ENCODE peak calls at places on chromosome 4, in ten cellular contexts. Z is ovary, T is esophagus squamous epithelium, Y is lung, V is heart right ventricle, I is transverse colon, S is Panc1, A is astrocyte, B is left ventricle myocardium inferior, U is PC-3. P is an unnamed sample.

GRCh38 chr4:106607566-106607965 is 239.0 kb upstream of the GIMD1 start:
- DNase-seq in Z (no peak), U (no peak), T (no peak), B (no peak), Y (no peak), A (no peak), S (no peak), I (no peak), V (no peak), P (no peak)

GRCh38 chr4:101911616-101912015 is 121.1 kb downstream of the BANK1 start:
- DNase-seq in I (no peak), S (no peak), U (no peak), Z (no peak), B (no peak), Y (no peak), V (no peak), A (no peak), T (no peak), P (no peak)

GRCh38 chr4:5045099-5045498 is 6.2 kb upstream of the STK32B start:
- DNase-seq in T (no peak), S (no peak), V (no peak), B (no peak), A (no peak), Z (no peak), I (peak), U (no peak), Y (no peak), P (no peak)

GRCh38 chr4:156388826-156389225 is 435.2 kb upstream of the CTSO start:
- DNase-seq in A (peak), S (no peak), Z (no peak), I (no peak), Y (no peak), B (no peak), U (peak), T (no peak), V (no peak), P (no peak)

GRCh38 chr4:121370729-121371325 is 10.0 kb downstream of the QRFPR start:
- DNase-seq in V (no peak), A (no peak), U (peak), Y (no peak), I (peak), S (peak), Z (no peak), B (peak), T (no peak), P (peak)

GRCh38 chr4:27789768-27790167 is 929.1 kb downstream of the STIM2 start:
- DNase-seq in I (no peak), Z (no peak), S (no peak), A (peak), T (no peak), V (no peak), Y (no peak), B (no peak), U (peak), P (no peak)

GRCh38 chr4:102168580-102168979 is 176.7 kb downstream of the SLC39A8 start:
- DNase-seq in Y (no peak), T (no peak), U (no peak), I (no peak), S (no peak), Z (no peak), B (no peak), V (no peak), A (peak), P (peak)

GRCh38 chr4:138588501-138588900 is 346.4 kb upstream of the SLC7A11 start:
- DNase-seq in S (no peak), B (no peak), U (no peak), V (no peak), T (no peak), A (no peak), Y (no peak), I (no peak), Z (no peak), P (no peak)

GRCh38 chr4:20367446-20367845 is 115.7 kb downstream of the SLIT2 start:
- DNase-seq in A (no peak), Y (no peak), V (no peak), U (no peak), Z (no peak), B (no peak), I (no peak), T (no peak), S (no peak), P (no peak)

GRCh38 chr4:113972781-113973180 is 6.7 kb downstream of the ARSJ start:
- DNase-seq in U (no peak), S (no peak), B (no peak), T (no peak), I (no peak), Y (no peak), Z (no peak), V (no peak), A (no peak), P (no peak)

GRCh38 chr4:58553679-58554078 is 1443.5 kb upstream of the IGFBP7 start:
- DNase-seq in T (no peak), B (no peak), Z (no peak), V (no peak), Y (no peak), S (no peak), I (no peak), U (peak), A (no peak), P (no peak)

GRCh38 chr4:79772510-79772909 is 300.5 kb downstream of the ANTXR2 start:
- DNase-seq in A (no peak), U (no peak), I (no peak), B (no peak), V (no peak), Y (no peak), T (no peak), S (no peak), Z (no peak), P (no peak)

GRCh38 chr4:138507527-138507926 is 265.4 kb upstream of the SLC7A11 start:
- DNase-seq in I (no peak), Z (no peak), S (no peak), U (no peak), V (no peak), Y (no peak), B (no peak), T (no peak), A (peak), P (no peak)

GRCh38 chr4:176780995-176781738 is 11.6 kb downstream of the VEGFC start:
- DNase-seq in S (no peak), V (no peak), B (no peak), A (peak), U (peak), T (no peak), I (no peak), Z (no peak), Y (no peak), P (no peak)

GRCh38 chr4:176883681-176884418 is 91.1 kb upstream of the VEGFC start:
- DNase-seq in B (no peak), Z (no peak), S (peak), U (peak), T (no peak), V (no peak), Y (no peak), I (no peak), A (peak), P (no peak)

GRCh38 chr4:183561905-183562304 is 57.0 kb downstream of the ING2 start:
- DNase-seq in T (no peak), A (no peak), Z (no peak), U (no peak), B (no peak), S (no peak), I (no peak), V (no peak), Y (no peak), P (peak)

GRCh38 chr4:100977746-100978397 is 369.5 kb downstream of the PPP3CA start:
- DNase-seq in B (no peak), Z (no peak), U (no peak), A (peak), S (no peak), T (no peak), Y (no peak), I (no peak), V (no peak), P (no peak)

GRCh38 chr4:105520819-105521790 is 31.3 kb upstream of the ARHGEF38 start:
- DNase-seq in U (peak), Y (no peak), B (no peak), T (no peak), A (peak), I (peak), V (no peak), Z (no peak), S (peak), P (peak)

GRCh38 chr4:24472514-24473308 is 111.6 kb downstream of the DHX15 start:
- DNase-seq in V (peak), U (peak), T (peak), Z (peak), Y (peak), S (no peak), A (peak), I (peak), B (peak), P (peak)

GRCh38 chr4:88705805-88706518 is 8.3 kb upstream of the NAP1L5 start:
- DNase-seq in Y (no peak), U (peak), I (no peak), S (no peak), B (no peak), T (no peak), V (no peak), Z (no peak), A (peak), P (no peak)

GRCh38 chr4:6709230-6710114 is at the start of gene MRFAP1L1:
- DNase-seq in B (peak), A (peak), S (peak), U (peak), I (peak), Z (peak), T (peak), V (peak), Y (peak), P (peak)

GRCh38 chr4:33052241-33052640 is 2332.1 kb downstream of the PCDH7 start:
- DNase-seq in B (no peak), I (no peak), A (no peak), S (no peak), T (no peak), Y (no peak), V (no peak), Z (no peak), U (no peak), P (no peak)

GRCh38 chr4:11073621-11074051 is 355.1 kb downstream of the HS3ST1 start:
- DNase-seq in T (no peak), S (no peak), Z (peak), A (peak), V (peak), Y (no peak), I (peak), U (no peak), B (peak), P (peak)

GRCh38 chr4:56158483-56158882 is 209.7 kb downstream of the CEP135 start:
- DNase-seq in T (no peak), I (peak), A (no peak), U (no peak), V (no peak), B (no peak), S (no peak), Z (no peak), Y (no peak), P (no peak)

GRCh38 chr4:99655315-99656081 is 2.1 kb downstream of the C4orf54 start:
- DNase-seq in U (peak), Y (no peak), B (peak), A (peak), Z (peak), T (no peak), S (no peak), V (peak), I (no peak), P (peak)

GRCh38 chr4:186191266-186192067 is at the start of gene CYP4V2:
- DNase-seq in A (peak), S (peak), I (peak), Y (peak), T (peak), B (peak), U (peak), Z (peak), V (peak), P (peak)

GRCh38 chr4:187209921-187210613 is 486.4 kb upstream of the FAT1 start:
- DNase-seq in T (no peak), A (peak), I (no peak), U (peak), Z (peak), Y (no peak), V (no peak), B (no peak), S (no peak), P (no peak)

GRCh38 chr4:151437505-151437904 is 28.5 kb downstream of the FHIP1A start:
- DNase-seq in T (no peak), A (no peak), Y (no peak), U (peak), B (no peak), Z (no peak), I (no peak), V (no peak), S (no peak), P (no peak)

GRCh38 chr4:154577324-154577723 is 13.2 kb downstream of the FGA start:
- DNase-seq in V (no peak), T (no peak), U (no peak), B (no peak), I (no peak), A (no peak), Y (no peak), S (no peak), Z (no peak), P (no peak)

GRCh38 chr4:1993169-1993516 is 15.6 kb downstream of the NELFA start:
- DNase-seq in I (no peak), Z (no peak), V (no peak), A (no peak), S (no peak), U (no peak), T (no peak), Y (no peak), B (no peak), P (no peak)
- H3K4me3 ChIP-seq in I (no peak), Z (no peak), V (no peak), A (no peak), S (no peak), U (no peak), T (no peak), Y (no peak), B (no peak), P (no peak)

GRCh38 chr4:144782345-144782744 is 136.4 kb downstream of the HHIP start:
- DNase-seq in Y (no peak), V (no peak), B (no peak), A (peak), Z (no peak), U (peak), T (no peak), S (no peak), I (no peak), P (no peak)

GRCh38 chr4:144788469-144788868 is 142.5 kb downstream of the HHIP start:
- DNase-seq in Y (no peak), A (no peak), U (no peak), V (no peak), B (no peak), S (no peak), Z (no peak), T (no peak), I (no peak), P (no peak)

GRCh38 chr4:144787365-144788263 is 141.7 kb downstream of the HHIP start:
- DNase-seq in V (no peak), U (peak), S (peak), T (no peak), I (no peak), A (peak), Y (no peak), B (no peak), Z (no peak), P (no peak)
- TF ChIP-seq CTCF in V (peak), U (peak), S (peak), T (peak), I (peak), A (peak), Y (peak), B (peak), Z (no peak), P (peak)

GRCh38 chr4:3364634-3365314 is 72.0 kb downstream of the RGS12 start:
- DNase-seq in V (no peak), B (no peak), Z (no peak), U (no peak), I (no peak), T (no peak), A (no peak), S (no peak), Y (peak), P (no peak)

GRCh38 chr4:3363411-3364141 is 70.8 kb downstream of the RGS12 start:
- DNase-seq in A (no peak), I (no peak), U (no peak), Y (peak), V (no peak), S (no peak), Z (no peak), T (no peak), B (no peak), P (no peak)

GRCh38 chr4:3362431-3363287 is 69.8 kb downstream of the RGS12 start:
- DNase-seq in U (no peak), V (no peak), S (no peak), I (no peak), B (no peak), T (no peak), Y (peak), Z (no peak), A (no peak), P (no peak)

GRCh38 chr4:3365326-3365725 is 72.5 kb downstream of the RGS12 start:
- DNase-seq in T (no peak), Z (no peak), Y (peak), V (no peak), S (no peak), B (no peak), U (no peak), I (no peak), A (no peak), P (no peak)

DNA sequence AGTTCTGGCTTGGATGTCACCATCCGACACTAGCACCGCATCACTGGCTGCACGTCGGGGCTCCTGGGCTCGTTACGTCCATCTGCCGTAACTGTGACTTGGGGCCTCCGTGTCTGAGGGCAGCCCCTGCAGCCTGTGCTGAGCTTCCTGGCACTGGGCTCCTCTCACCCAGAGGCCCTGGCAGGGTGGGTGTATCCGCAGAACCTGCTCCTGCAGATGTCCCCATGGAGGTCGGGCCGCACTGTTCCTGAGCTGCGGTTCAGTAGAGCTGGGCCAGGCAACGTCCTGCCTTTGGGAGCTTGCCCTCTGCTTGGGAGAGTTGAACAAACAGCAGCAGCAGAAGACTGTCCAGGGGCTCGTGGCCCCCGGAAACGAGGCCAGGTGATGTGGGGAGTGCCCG is 71.4 kb downstream of the RGS12 start:
- DNase-seq in T (no peak), B (no peak), Y (peak), Z (no peak), V (no peak), A (no peak), U (no peak), I (no peak), S (no peak), P (no peak)
- H3K4me3 ChIP-seq in T (no peak), B (no peak), Y (no peak), Z (no peak), V (no peak), A (no peak), U (no peak), I (no peak), S (no peak), P (no peak)

DNA sequence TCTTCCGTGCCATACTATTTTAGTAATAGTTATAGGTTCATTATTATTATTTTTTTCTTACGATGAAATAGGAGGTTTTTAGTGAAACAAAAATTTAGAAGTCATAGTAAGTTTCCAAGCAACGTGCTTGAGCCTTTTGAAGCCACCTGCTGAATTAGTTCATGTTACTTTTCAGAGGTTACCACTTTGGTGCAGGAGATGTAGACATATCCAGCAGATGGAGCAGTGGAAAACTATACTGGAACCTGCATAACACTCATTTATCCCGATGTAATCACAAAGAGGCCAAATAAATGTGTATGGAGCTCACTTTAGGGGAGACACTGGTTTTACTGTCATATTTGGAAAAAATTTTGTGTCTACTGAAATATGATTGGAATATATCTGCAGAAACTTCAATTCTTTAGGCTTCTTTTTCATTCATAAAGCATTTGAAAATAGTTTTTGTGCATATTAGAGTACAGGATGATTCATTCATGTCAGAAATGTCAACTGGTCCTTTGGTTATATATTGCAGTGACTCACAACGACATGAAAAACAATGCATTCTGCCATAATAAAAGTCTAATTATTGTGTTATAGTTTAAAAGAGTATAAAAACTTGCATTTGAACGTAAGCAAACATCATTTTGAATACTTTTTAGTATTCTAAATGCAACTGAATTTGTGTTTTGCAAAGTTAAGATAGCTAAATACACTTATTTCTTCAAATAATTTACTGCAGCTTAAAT is 2182.9 kb upstream of the TENM3 start:
- DNase-seq in I (no peak), V (no peak), Z (no peak), A (peak), S (no peak), T (no peak), B (no peak), U (peak), Y (no peak), P (no peak)
- TF ChIP-seq CTCF in I (no peak), V (no peak), Z (no peak), A (peak), S (no peak), T (no peak), B (no peak), U (no peak), Y (no peak), P (no peak)

GRCh38 chr4:2793578-2793919 is 664 bp downstream of the SH3BP2 start:
- DNase-seq in Y (no peak), A (peak), B (peak), U (peak), Z (peak), T (no peak), V (peak), S (no peak), I (peak), P (no peak)
- H3K4me3 ChIP-seq in Y (peak), A (peak), B (peak), U (peak), Z (peak), T (peak), V (peak), S (peak), I (peak), P (peak)

GRCh38 chr4:111959202-111959601 is 186.1 kb upstream of the FAM241A start:
- DNase-seq in S (no peak), B (no peak), Y (no peak), A (peak), U (peak), I (no peak), V (no peak), Z (no peak), T (no peak), P (no peak)

GRCh38 chr4:111957992-111958391 is 187.3 kb upstream of the FAM241A start:
- DNase-seq in Z (no peak), A (no peak), V (no peak), S (no peak), U (no peak), T (no peak), Y (no peak), B (no peak), I (no peak), P (no peak)

GRCh38 chr4:111960241-111960667 is 185.0 kb upstream of the FAM241A start:
- DNase-seq in S (no peak), Y (no peak), T (no peak), U (peak), I (no peak), B (no peak), Z (no peak), A (no peak), V (no peak), P (no peak)

GRCh38 chr4:111963158-111963557 is 182.1 kb upstream of the FAM241A start:
- DNase-seq in A (no peak), Z (no peak), T (no peak), I (no peak), S (no peak), Y (no peak), V (no peak), U (no peak), B (no peak), P (no peak)

GRCh38 chr4:111961806-111962205 is 183.4 kb upstream of the FAM241A start:
- DNase-seq in T (no peak), A (peak), S (no peak), Z (no peak), V (no peak), B (no peak), I (no peak), Y (no peak), U (no peak), P (no peak)
- TF ChIP-seq CTCF in T (no peak), A (no peak), S (no peak), Z (no peak), V (no peak), B (no peak), I (no peak), Y (no peak), U (no peak), P (no peak)